ENCODE peak calls at places on chromosomes 3 and 15, in four cellular contexts. One of them, this sample, is unnamed.

GRCh38 chr3:177145954-177146353 is 51.3 kb downstream of the TBL1XR1 start:
- DNase-seq in esophagus muscularis mucosa: no peak
- DNase-seq in endothelial cell of umbilical vein: no peak
- DNase-seq in HCT116: no peak
- DNase-seq in this sample: no peak

GRCh38 chr15:58221591-58222241 is 83.5 kb downstream of the AQP9 start:
- DNase-seq in esophagus muscularis mucosa: no peak
- DNase-seq in endothelial cell of umbilical vein: peak
- DNase-seq in HCT116: peak
- DNase-seq in this sample: no peak

GRCh38 chr3:127911421-127911931 is 3.6 kb upstream of the KBTBD12 start:
- DNase-seq in esophagus muscularis mucosa: no peak
- DNase-seq in endothelial cell of umbilical vein: no peak
- DNase-seq in HCT116: no peak
- DNase-seq in this sample: no peak

GRCh38 chr3:102114264-102114979 is 265.1 kb downstream of the NFKBIZ start:
- DNase-seq in esophagus muscularis mucosa: no peak
- DNase-seq in endothelial cell of umbilical vein: no peak
- DNase-seq in HCT116: no peak
- DNase-seq in this sample: no peak

GRCh38 chr15:48522911-48523310 is 122.6 kb downstream of the FBN1 start:
- DNase-seq in esophagus muscularis mucosa: no peak
- DNase-seq in endothelial cell of umbilical vein: no peak
- DNase-seq in HCT116: no peak
- DNase-seq in this sample: no peak

GRCh38 chr3:26624209-26624775 is 1.7 kb downstream of the LRRC3B start:
- DNase-seq in esophagus muscularis mucosa: no peak
- DNase-seq in endothelial cell of umbilical vein: no peak
- DNase-seq in HCT116: no peak
- DNase-seq in this sample: no peak

GRCh38 chr3:166270428-166270827 is 433.2 kb upstream of the BCHE start:
- DNase-seq in esophagus muscularis mucosa: no peak
- DNase-seq in endothelial cell of umbilical vein: no peak
- DNase-seq in HCT116: no peak
- DNase-seq in this sample: no peak

GRCh38 chr3:64268926-64269325 is 43.7 kb upstream of the PRICKLE2 start:
- DNase-seq in esophagus muscularis mucosa: no peak
- DNase-seq in endothelial cell of umbilical vein: no peak
- DNase-seq in HCT116: no peak
- DNase-seq in this sample: no peak

GRCh38 chr3:10933958-10934481 is 58.5 kb upstream of the SLC6A1 start:
- DNase-seq in esophagus muscularis mucosa: no peak
- DNase-seq in endothelial cell of umbilical vein: no peak
- DNase-seq in HCT116: no peak
- DNase-seq in this sample: no peak

GRCh38 chr3:50322386-50323091 is at the start of gene HYAL2:
- DNase-seq in esophagus muscularis mucosa: no peak
- DNase-seq in endothelial cell of umbilical vein: peak
- DNase-seq in HCT116: no peak
- DNase-seq in this sample: no peak

GRCh38 chr3:116378077-116378476 is 67.2 kb downstream of the LSAMP start:
- DNase-seq in esophagus muscularis mucosa: no peak
- DNase-seq in endothelial cell of umbilical vein: no peak
- DNase-seq in HCT116: no peak
- DNase-seq in this sample: no peak

GRCh38 chr15:99967841-99968371 is 234.7 kb upstream of the LYSMD4 start:
- DNase-seq in esophagus muscularis mucosa: no peak
- DNase-seq in endothelial cell of umbilical vein: no peak
- DNase-seq in HCT116: no peak
- DNase-seq in this sample: no peak

GRCh38 chr3:71088019-71088711 is 495.4 kb downstream of the FOXP1 start:
- DNase-seq in esophagus muscularis mucosa: no peak
- DNase-seq in endothelial cell of umbilical vein: no peak
- DNase-seq in HCT116: no peak
- DNase-seq in this sample: no peak

GRCh38 chr3:184126006-184126405 is 9.2 kb upstream of the EIF2B5 start:
- DNase-seq in esophagus muscularis mucosa: no peak
- DNase-seq in endothelial cell of umbilical vein: no peak
- DNase-seq in HCT116: no peak
- DNase-seq in this sample: no peak

GRCh38 chr3:73740041-73740440 is 115.3 kb upstream of the PDZRN3 start:
- DNase-seq in esophagus muscularis mucosa: no peak
- DNase-seq in endothelial cell of umbilical vein: no peak
- DNase-seq in HCT116: no peak
- DNase-seq in this sample: no peak

GRCh38 chr15:84606653-84607120 is 5.9 kb downstream of the ZSCAN2 start:
- DNase-seq in esophagus muscularis mucosa: no peak
- DNase-seq in endothelial cell of umbilical vein: peak
- DNase-seq in HCT116: no peak
- DNase-seq in this sample: no peak

GRCh38 chr15:64693134-64693533 is 82.3 kb downstream of the RBPMS2 start:
- DNase-seq in esophagus muscularis mucosa: no peak
- DNase-seq in endothelial cell of umbilical vein: no peak
- DNase-seq in HCT116: no peak
- DNase-seq in this sample: no peak

GRCh38 chr3:68915973-68916372 is 16.4 kb downstream of the TAFA4 start:
- DNase-seq in esophagus muscularis mucosa: no peak
- DNase-seq in endothelial cell of umbilical vein: no peak
- DNase-seq in HCT116: no peak
- DNase-seq in this sample: no peak
- TF ChIP-seq POLR2AphosphoS5 in esophagus muscularis mucosa: no peak
- TF ChIP-seq POLR2AphosphoS5 in endothelial cell of umbilical vein: no peak
- TF ChIP-seq POLR2AphosphoS5 in HCT116: no peak
- TF ChIP-seq POLR2AphosphoS5 in this sample: no peak

DNA sequence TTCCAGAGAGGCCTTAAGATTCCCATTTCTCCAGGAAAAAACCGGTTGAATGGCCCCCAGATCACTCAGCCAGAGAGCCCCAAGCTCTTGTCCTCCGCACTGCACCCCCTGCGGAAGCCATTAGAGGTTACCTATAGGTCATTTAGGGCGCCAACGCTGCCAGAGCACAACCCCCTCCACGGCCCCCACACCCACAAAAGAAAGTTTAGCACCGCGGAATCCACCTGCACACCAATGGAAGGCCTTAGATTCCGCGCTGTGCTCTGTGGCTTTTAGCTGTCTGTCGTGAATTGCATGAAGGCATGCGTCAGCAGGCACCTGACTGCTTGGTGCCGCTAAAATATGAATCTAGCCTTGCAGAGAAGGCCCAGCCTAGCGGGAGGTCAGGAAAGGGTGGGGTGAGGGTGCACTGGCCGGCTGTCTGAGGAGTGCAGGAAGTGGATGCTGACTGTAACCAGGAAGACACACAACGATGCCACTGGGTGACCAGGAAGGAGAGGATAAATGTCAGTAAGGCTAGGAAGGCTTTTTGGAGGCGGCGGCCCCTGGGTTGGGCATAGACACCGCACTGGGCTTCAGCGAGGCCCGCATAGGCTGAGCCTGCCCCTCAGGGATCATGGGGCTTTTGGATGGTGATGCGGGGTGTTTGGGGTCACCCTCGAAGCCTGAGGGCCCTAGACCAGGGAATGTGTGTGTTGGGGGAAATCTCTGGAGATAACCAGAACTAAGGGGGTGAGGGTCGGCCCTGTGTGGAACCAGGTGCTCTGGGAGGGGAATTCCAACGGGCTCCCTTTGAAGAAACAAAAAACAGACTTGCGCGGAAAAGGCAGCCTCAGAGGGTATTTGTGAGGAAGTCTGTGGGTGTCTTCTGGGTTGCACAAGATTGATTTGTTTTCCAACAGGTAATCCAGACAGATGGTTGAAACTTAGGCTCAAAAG is 964 bp upstream of the NUP210 start:
- DNase-seq in esophagus muscularis mucosa: no peak
- DNase-seq in endothelial cell of umbilical vein: no peak
- DNase-seq in HCT116: no peak
- DNase-seq in this sample: no peak
- H3K4me3 ChIP-seq in esophagus muscularis mucosa: peak
- H3K4me3 ChIP-seq in endothelial cell of umbilical vein: no peak
- H3K4me3 ChIP-seq in HCT116: peak
- H3K4me3 ChIP-seq in this sample: peak

GRCh38 chr3:161219495-161219894 is 1.6 kb upstream of the NMD3 start:
- DNase-seq in esophagus muscularis mucosa: no peak
- DNase-seq in endothelial cell of umbilical vein: no peak
- DNase-seq in HCT116: no peak
- DNase-seq in this sample: no peak

GRCh38 chr3:161217496-161217895 is 3.6 kb upstream of the NMD3 start:
- DNase-seq in esophagus muscularis mucosa: no peak
- DNase-seq in endothelial cell of umbilical vein: no peak
- DNase-seq in HCT116: peak
- DNase-seq in this sample: no peak

GRCh38 chr3:161221881-161222600 is 930 bp downstream of the NMD3 start:
- DNase-seq in esophagus muscularis mucosa: no peak
- DNase-seq in endothelial cell of umbilical vein: peak
- DNase-seq in HCT116: no peak
- DNase-seq in this sample: no peak

GRCh38 chr3:161222662-161223061 is 1.6 kb downstream of the NMD3 start:
- DNase-seq in esophagus muscularis mucosa: no peak
- DNase-seq in endothelial cell of umbilical vein: peak
- DNase-seq in HCT116: no peak
- DNase-seq in this sample: no peak

DNA sequence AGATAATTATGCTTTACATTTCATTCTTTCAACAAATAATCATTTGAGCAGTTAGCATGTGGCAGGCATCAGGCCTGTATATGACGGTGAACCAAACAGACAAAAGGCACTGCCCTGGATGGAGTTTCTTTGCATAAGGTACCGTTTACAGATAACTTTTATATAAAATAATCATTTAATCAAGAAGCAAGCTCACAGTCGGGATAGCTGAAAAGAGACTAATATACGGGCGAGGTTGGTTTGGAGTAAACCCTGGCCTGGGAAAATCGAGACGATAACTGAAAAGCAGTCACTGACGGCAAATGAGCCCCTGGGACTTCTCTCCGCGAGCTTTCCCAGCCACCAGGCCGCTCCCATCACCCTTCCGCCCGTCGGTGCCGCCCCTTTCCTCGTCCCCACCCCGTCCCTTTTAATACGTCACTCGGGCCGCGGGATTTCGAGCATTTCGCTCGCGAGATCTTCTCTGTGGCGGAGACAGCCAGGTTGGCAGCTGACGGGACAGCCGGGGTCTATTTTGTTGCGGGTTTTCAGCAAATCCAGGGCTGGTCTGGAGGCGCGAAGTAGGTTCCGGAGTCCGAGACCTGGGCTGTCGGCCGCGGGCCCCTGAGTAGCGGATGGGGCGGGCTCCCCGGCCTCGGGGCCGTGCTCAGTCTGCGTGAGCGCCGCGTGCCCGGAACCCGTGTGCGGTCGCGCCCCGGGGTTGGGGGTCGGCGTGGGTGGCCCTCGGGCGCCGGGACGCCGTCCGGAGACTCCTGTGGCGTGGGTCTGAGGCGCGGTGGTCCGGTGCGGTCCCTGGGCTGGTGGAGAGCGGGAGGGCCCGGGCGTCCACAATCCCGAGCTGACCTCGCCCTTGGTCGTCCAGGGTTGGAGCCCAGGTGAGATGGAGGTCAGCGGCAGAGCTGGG is at the start of gene NMD3:
- DNase-seq in esophagus muscularis mucosa: peak
- DNase-seq in endothelial cell of umbilical vein: peak
- DNase-seq in HCT116: peak
- DNase-seq in this sample: peak
- TF ChIP-seq POLR2A in esophagus muscularis mucosa: peak
- TF ChIP-seq POLR2A in endothelial cell of umbilical vein: peak
- TF ChIP-seq POLR2A in HCT116: peak
- TF ChIP-seq POLR2A in this sample: peak

GRCh38 chr3:168802761-168803160 is 707.0 kb upstream of the GOLIM4 start:
- DNase-seq in esophagus muscularis mucosa: no peak
- DNase-seq in endothelial cell of umbilical vein: no peak
- DNase-seq in HCT116: no peak
- DNase-seq in this sample: no peak
- TF ChIP-seq POLR2AphosphoS5 in esophagus muscularis mucosa: no peak
- TF ChIP-seq POLR2AphosphoS5 in endothelial cell of umbilical vein: no peak
- TF ChIP-seq POLR2AphosphoS5 in HCT116: no peak
- TF ChIP-seq POLR2AphosphoS5 in this sample: no peak

DNA sequence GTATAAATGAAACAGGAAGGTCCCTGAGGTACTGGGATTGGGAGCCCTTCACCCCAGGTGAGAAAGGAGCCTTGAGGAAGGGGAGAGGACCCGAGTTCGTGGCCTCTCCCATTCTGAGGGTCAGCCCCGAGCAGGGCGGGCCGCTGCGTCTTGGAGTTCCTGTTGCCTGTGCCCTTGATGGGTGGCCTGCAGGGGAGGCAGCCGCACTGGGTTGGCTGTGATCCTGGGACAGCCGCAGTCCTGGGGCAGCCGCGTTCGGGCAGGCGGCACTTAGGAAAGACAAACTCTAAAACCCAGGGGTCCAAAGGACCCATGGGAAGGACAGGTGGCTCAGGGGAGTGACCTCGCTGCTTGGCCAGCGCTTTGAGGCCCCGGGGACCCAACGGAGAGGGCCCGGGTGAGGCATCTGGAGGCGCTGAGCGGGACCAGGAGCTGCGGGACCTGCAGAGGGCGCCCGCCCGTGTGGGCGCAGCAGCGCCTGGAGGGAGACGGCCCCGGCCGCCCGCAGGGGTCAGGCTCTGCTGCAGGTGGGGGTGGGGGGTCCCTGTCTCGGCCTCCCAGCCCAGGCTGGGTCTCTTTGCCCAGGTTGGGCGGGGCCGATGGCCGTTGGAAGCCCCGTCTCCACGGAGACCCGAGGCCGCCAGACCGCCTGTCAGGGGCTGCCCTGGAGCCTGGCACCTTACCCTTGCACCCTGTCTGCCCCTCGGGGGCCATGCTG is 65.1 kb downstream of the HMCES start:
- DNase-seq in esophagus muscularis mucosa: no peak
- DNase-seq in endothelial cell of umbilical vein: no peak
- DNase-seq in HCT116: peak
- DNase-seq in this sample: no peak
- H3K4me3 ChIP-seq in esophagus muscularis mucosa: peak
- H3K4me3 ChIP-seq in endothelial cell of umbilical vein: no peak
- H3K4me3 ChIP-seq in HCT116: no peak
- H3K4me3 ChIP-seq in this sample: peak

GRCh38 chr3:153162513-153163348 is 705 bp downstream of the RAP2B start:
- DNase-seq in esophagus muscularis mucosa: no peak
- DNase-seq in endothelial cell of umbilical vein: peak
- DNase-seq in HCT116: no peak
- DNase-seq in this sample: peak
- TF ChIP-seq POLR2A in esophagus muscularis mucosa: no peak
- TF ChIP-seq POLR2A in endothelial cell of umbilical vein: no peak
- TF ChIP-seq POLR2A in HCT116: no peak
- TF ChIP-seq POLR2A in this sample: no peak

GRCh38 chr3:40623567-40623966 is 98.8 kb downstream of the ZNF621 start:
- DNase-seq in esophagus muscularis mucosa: no peak
- DNase-seq in endothelial cell of umbilical vein: no peak
- DNase-seq in HCT116: no peak
- DNase-seq in this sample: peak
- TF ChIP-seq POLR2AphosphoS5 in esophagus muscularis mucosa: no peak
- TF ChIP-seq POLR2AphosphoS5 in endothelial cell of umbilical vein: no peak
- TF ChIP-seq POLR2AphosphoS5 in HCT116: no peak
- TF ChIP-seq POLR2AphosphoS5 in this sample: no peak

DNA sequence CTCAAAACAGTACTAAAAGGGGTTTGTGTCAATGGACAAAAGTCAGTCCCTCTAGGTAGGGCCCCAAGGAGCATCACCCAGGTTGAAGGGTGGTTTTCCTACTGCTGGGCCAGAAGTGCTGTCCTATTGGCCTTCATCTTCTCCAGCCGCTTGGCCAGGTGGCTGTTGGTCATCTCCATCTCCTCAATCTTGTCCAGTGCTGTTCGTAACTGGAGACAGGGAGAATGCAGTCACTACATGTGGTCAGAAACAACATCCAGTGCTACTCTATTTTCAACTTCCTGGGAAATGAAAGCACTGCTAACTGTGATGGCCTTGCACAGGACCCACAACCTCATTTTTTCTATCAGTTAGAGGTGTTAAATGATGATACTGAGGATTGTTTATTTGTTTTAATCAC is 60.4 kb downstream of the MLH1 start:
- DNase-seq in esophagus muscularis mucosa: no peak
- DNase-seq in endothelial cell of umbilical vein: no peak
- DNase-seq in HCT116: no peak
- DNase-seq in this sample: no peak
- H3K4me3 ChIP-seq in esophagus muscularis mucosa: no peak
- H3K4me3 ChIP-seq in endothelial cell of umbilical vein: no peak
- H3K4me3 ChIP-seq in HCT116: no peak
- H3K4me3 ChIP-seq in this sample: no peak

This sample was measured in vagina.